ENCODE peak calls at places on chromosomes 1 and 21, in ten cellular contexts. U is H7; V is hippocampal formation; Z is T-helper 1 cell; M is naive thymus-derived CD8-positive, alpha-beta T cell; N is HS-5; G is heart right ventricle; C is neural progenitor cell; S is EH; A is left colon. F is an unnamed sample.

GRCh38 chr1:63022319-63022718 is 238.4 kb downstream of the ATG4C start:
- DNase-seq in U (no peak), V (no peak), Z (no peak), M (no peak), N (no peak), G (no peak), C (no peak), S (no peak), A (no peak), F (no peak)

GRCh38 chr1:164640673-164641352 is 81.8 kb downstream of the PBX1 start:
- DNase-seq in U (no peak), V (no peak), Z (no peak), M (no peak), N (no peak), G (peak; percentile 30), C (no peak), S (no peak), A (no peak), F (no peak)

GRCh38 chr1:64686828-64687724 is 57.8 kb upstream of the RAVER2 start:
- DNase-seq in U (peak; percentile 34), V (peak; percentile 57), Z (no peak), M (no peak), N (peak; percentile 22), G (no peak), C (peak; percentile 52), S (peak; percentile 54), A (peak; percentile 22), F (no peak)

GRCh38 chr21:33265664-33266049 is 510 bp upstream of the IL10RB start:
- DNase-seq in U (peak; percentile 54), V (peak; percentile 27), Z (no peak), M (no peak), N (no peak), G (no peak), C (peak; percentile 45), S (peak; percentile 39), A (peak; percentile 48), F (no peak)

GRCh38 chr1:84271452-84272273 is 29.8 kb upstream of the SAMD13 start:
- DNase-seq in U (peak; percentile 25), V (no peak), Z (no peak), M (no peak), N (no peak), G (no peak), C (peak; percentile 54), S (peak; percentile 60), A (no peak), F (no peak)

GRCh38 chr1:189669846-189670245 is 807.8 kb downstream of the BRINP3 start:
- DNase-seq in U (no peak), V (no peak), Z (no peak), M (no peak), N (peak; percentile 64), G (no peak), C (no peak), S (no peak), A (no peak), F (no peak)

GRCh38 chr1:100188617-100189016 is 10.6 kb upstream of the LRRC39 start:
- DNase-seq in U (no peak), V (peak; percentile 71), Z (no peak), M (no peak), N (no peak), G (no peak), C (no peak), S (peak; percentile 76), A (no peak), F (no peak)

GRCh38 chr1:168281603-168282002 is 926 bp downstream of the TBX19 start:
- DNase-seq in U (no peak), V (no peak), Z (no peak), M (no peak), N (no peak), G (no peak), C (no peak), S (no peak), A (no peak), F (no peak)

GRCh38 chr1:179817789-179818188 is 59.8 kb downstream of the TOR1AIP2 start:
- DNase-seq in U (no peak), V (no peak), Z (no peak), M (no peak), N (no peak), G (peak; percentile 75), C (no peak), S (peak; percentile 93), A (peak; percentile 15), F (no peak)

GRCh38 chr1:42853116-42853884 is 6.9 kb downstream of the ZNF691 start:
- DNase-seq in U (no peak), V (no peak), Z (no peak), M (no peak), N (no peak), G (no peak), C (no peak), S (no peak), A (no peak), F (no peak)

GRCh38 chr21:41926068-41926806 is 27.6 kb downstream of the C2CD2 start:
- DNase-seq in U (peak; percentile 81), V (peak; percentile 51), Z (no peak), M (no peak), N (no peak), G (no peak), C (no peak), S (peak; percentile 53), A (peak; percentile 38), F (no peak)

GRCh38 chr1:29669912-29670311 is 433.6 kb downstream of the PTPRU start:
- DNase-seq in U (peak; percentile 16), V (no peak), Z (no peak), M (no peak), N (no peak), G (no peak), C (no peak), S (no peak), A (no peak), F (no peak)

GRCh38 chr1:117093870-117094621 is 27.5 kb downstream of the TRIM45 start:
- DNase-seq in U (peak; percentile 33), V (peak; percentile 26), Z (no peak), M (no peak), N (no peak), G (no peak), C (peak; percentile 22), S (peak; percentile 76), A (peak; percentile 11), F (no peak)

GRCh38 chr1:57638239-57638638 is 214.4 kb upstream of the DAB1 start:
- DNase-seq in U (no peak), V (no peak), Z (no peak), M (no peak), N (no peak), G (no peak), C (no peak), S (no peak), A (no peak), F (no peak)

GRCh38 chr1:26854953-26855352 is 8.0 kb upstream of the SFN start:
- DNase-seq in U (no peak), V (no peak), Z (no peak), M (no peak), N (no peak), G (no peak), C (no peak), S (no peak), A (peak; percentile 85), F (no peak)

GRCh38 chr1:222247081-222247480 is 300.8 kb downstream of the HHIPL2 start:
- DNase-seq in U (no peak), V (no peak), Z (no peak), M (no peak), N (no peak), G (no peak), C (peak; percentile 67), S (no peak), A (no peak), F (no peak)

GRCh38 chr1:185087101-185087500 is 41.7 kb downstream of the RNF2 start:
- DNase-seq in U (no peak), V (no peak), Z (no peak), M (no peak), N (no peak), G (no peak), C (no peak), S (no peak), A (no peak), F (no peak)

GRCh38 chr1:102691592-102692090 is 416.7 kb downstream of the COL11A1 start:
- DNase-seq in U (no peak), V (no peak), Z (no peak), M (no peak), N (peak; percentile 14), G (no peak), C (no peak), S (no peak), A (no peak), F (no peak)

GRCh38 chr1:20600156-20600555 is 11.3 kb downstream of the CDA start:
- DNase-seq in U (no peak), V (no peak), Z (no peak), M (no peak), N (no peak), G (no peak), C (no peak), S (no peak), A (peak; percentile 49), F (no peak)

GRCh38 chr1:88701275-88701674 is 17.2 kb downstream of the PKN2 start:
- DNase-seq in U (no peak), V (no peak), Z (no peak), M (no peak), N (no peak), G (no peak), C (no peak), S (no peak), A (no peak), F (no peak)

GRCh38 chr1:78038491-78038939 is 7.3 kb upstream of the GIPC2 start:
- DNase-seq in U (no peak), V (no peak), Z (no peak), M (no peak), N (no peak), G (no peak), C (no peak), S (peak; percentile 57), A (no peak), F (no peak)

GRCh38 chr1:162720996-162721395 is 69.5 kb upstream of the HSD17B7 start:
- DNase-seq in U (no peak), V (no peak), Z (no peak), M (no peak), N (no peak), G (no peak), C (no peak), S (peak; percentile 85), A (no peak), F (no peak)

GRCh38 chr1:55321947-55322346 is 106.8 kb upstream of the USP24 start:
- DNase-seq in U (no peak), V (no peak), Z (no peak), M (no peak), N (no peak), G (no peak), C (no peak), S (peak; percentile 83), A (no peak), F (no peak)

GRCh38 chr1:43271186-43272118 is 1.7 kb downstream of the TMEM125 start:
- DNase-seq in U (peak; percentile 79), V (no peak), Z (no peak), M (no peak), N (no peak), G (no peak), C (no peak), S (no peak), A (no peak), F (no peak)

GRCh38 chr1:1989759-1990158 is 13.8 kb downstream of the CFAP74 start:
- DNase-seq in U (no peak), V (no peak), Z (no peak), M (no peak), N (no peak), G (no peak), C (no peak), S (peak; percentile 35), A (no peak), F (no peak)

GRCh38 chr1:58823481-58824010 is 39.7 kb upstream of the JUN start:
- DNase-seq in U (no peak), V (no peak), Z (no peak), M (no peak), N (peak; percentile 90), G (no peak), C (no peak), S (peak; percentile 86), A (no peak), F (no peak)

GRCh38 chr1:101278845-101279244 is 42.0 kb downstream of the S1PR1 start:
- DNase-seq in U (no peak), V (no peak), Z (no peak), M (no peak), N (no peak), G (no peak), C (no peak), S (no peak), A (no peak), F (no peak)

F was measured in NCI-H1930.